ENCODE peak calls at places on chromosomes 16 and 17, in six cellular contexts. X is HFFc6, U is neural crest cell, D is ascending aorta, Z is AG04450, N is neural progenitor cell. I is an unnamed sample.

GRCh38 chr17:77884019-77884418 is 74.5 kb upstream of the TNRC6C start:
- DNase-seq in N (peak), D (no peak), U (peak), Z (no peak), X (peak), I (no peak)

GRCh38 chr17:83137523-83137922 is 58.1 kb downstream of the METRNL start:
- DNase-seq in U (no peak), X (no peak), Z (no peak), N (no peak), D (no peak), I (no peak)

GRCh38 chr16:30606004-30606403 is 4.2 kb downstream of the ZNF689 start:
- DNase-seq in N (no peak), D (no peak), Z (no peak), U (no peak), X (no peak), I (no peak)

GRCh38 chr16:86668136-86668535 is 89.8 kb downstream of the FOXL1 start:
- DNase-seq in Z (no peak), X (peak), D (no peak), N (no peak), U (no peak), I (peak)

GRCh38 chr17:72710185-72710584 is 382.3 kb downstream of the SLC39A11 start:
- DNase-seq in X (no peak), D (no peak), Z (no peak), U (no peak), N (no peak), I (no peak)

GRCh38 chr17:50027639-50028206 is 28.2 kb upstream of the ITGA3 start:
- DNase-seq in D (peak), U (no peak), N (no peak), X (peak), Z (peak), I (peak)

GRCh38 chr17:7589891-7590611 is at the start of gene SOX15:
- DNase-seq in Z (no peak), X (peak), D (no peak), N (peak), U (no peak), I (no peak)

GRCh38 chr17:29379084-29379811 is 10.9 kb upstream of the TAOK1 start:
- DNase-seq in D (no peak), Z (no peak), U (no peak), N (peak), X (no peak), I (peak)

GRCh38 chr17:16106161-16106891 is 106.7 kb downstream of the TTC19 start:
- DNase-seq in Z (peak), U (no peak), X (no peak), D (no peak), N (no peak), I (peak)

GRCh38 chr16:74477226-74477625 is 55.9 kb upstream of the CLEC18B start:
- DNase-seq in Z (no peak), U (no peak), X (no peak), N (no peak), D (no peak), I (no peak)

GRCh38 chr17:69588739-69589334 is 174.3 kb downstream of the MAP2K6 start:
- DNase-seq in X (no peak), D (no peak), N (no peak), U (no peak), Z (no peak), I (peak)

GRCh38 chr16:79269211-79269863 is 331.2 kb downstream of the MAF start:
- DNase-seq in X (no peak), D (no peak), Z (no peak), U (no peak), N (no peak), I (no peak)

GRCh38 chr17:1724351-1724868 is at the start of gene WDR81:
- DNase-seq in Z (no peak), D (peak), N (peak), X (peak), U (peak), I (peak)

GRCh38 chr17:56815711-56816110 is 18.0 kb downstream of the C17orf67 start:
- DNase-seq in D (no peak), U (no peak), X (peak), N (no peak), Z (peak), I (peak)

GRCh38 chr16:82138478-82139285 is 31.3 kb downstream of the MPHOSPH6 start:
- DNase-seq in Z (no peak), D (no peak), U (no peak), X (no peak), N (no peak), I (no peak)

GRCh38 chr17:45225964-45226530 is 4.4 kb downstream of the FMNL1 start:
- DNase-seq in D (peak), U (no peak), Z (no peak), X (no peak), N (no peak), I (peak)

GRCh38 chr16:64964126-64964540 is 157.7 kb downstream of the CDH11 start:
- DNase-seq in Z (peak), D (no peak), X (peak), N (no peak), U (no peak), I (peak)

GRCh38 chr17:12958786-12959185 is 59.0 kb downstream of the ELAC2 start:
- DNase-seq in N (no peak), U (no peak), Z (no peak), X (peak), D (no peak), I (no peak)

GRCh38 chr16:86566601-86566965 is at the start of gene FOXC2:
- DNase-seq in Z (peak), N (peak), U (peak), D (peak), X (peak), I (peak)

GRCh38 chr17:73933871-73934270 is 269.6 kb upstream of the RPL38 start:
- DNase-seq in N (no peak), X (no peak), U (no peak), D (no peak), Z (no peak), I (no peak)

GRCh38 chr17:73091770-73092517 is 544 bp downstream of the SLC39A11 start:
- DNase-seq in U (no peak), D (no peak), N (peak), Z (no peak), X (no peak), I (no peak)

DNA sequence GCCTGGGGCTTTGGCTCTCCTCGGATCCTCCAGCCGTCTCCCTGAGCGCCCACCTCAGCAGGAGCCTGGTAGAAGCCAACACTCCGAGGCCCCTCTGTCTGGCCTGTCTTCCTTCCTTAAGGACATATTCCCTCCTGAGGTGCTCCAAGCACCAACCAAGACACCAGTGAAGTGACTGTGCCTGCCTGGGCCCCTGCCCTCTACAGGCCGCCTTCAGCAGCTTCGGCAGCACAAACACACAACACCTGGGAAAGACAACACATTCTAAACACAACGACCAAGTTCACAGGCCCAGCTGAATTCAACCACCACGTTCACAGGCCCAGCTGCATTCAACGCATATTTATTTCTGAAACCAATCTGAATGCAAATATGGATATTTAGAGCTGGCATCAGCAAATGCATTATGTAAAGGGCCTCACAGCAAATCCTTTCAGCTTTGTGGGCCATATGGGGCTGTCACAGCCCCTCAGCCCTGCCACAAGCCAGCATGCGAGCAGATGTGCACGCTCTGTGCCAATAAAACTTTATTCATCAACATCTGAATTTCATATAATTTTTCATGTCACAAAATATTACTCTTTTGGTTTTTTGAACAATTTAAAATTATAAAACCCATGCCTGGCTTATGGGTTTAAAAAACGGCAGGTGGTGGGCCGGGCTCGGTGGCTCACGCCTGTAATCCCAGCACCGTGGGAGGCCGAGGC is 12.2 kb downstream of the GALNS start:
- DNase-seq in X (no peak), Z (no peak), D (no peak), U (no peak), N (peak), I (no peak)
- TF ChIP-seq CTCF in X (peak), Z (peak), D (no peak), U (peak), N (peak), I (peak)

GRCh38 chr17:38353084-38353604 is 1.5 kb downstream of the SOCS7 start:
- DNase-seq in X (no peak), U (no peak), N (no peak), D (no peak), Z (no peak), I (no peak)

GRCh38 chr17:38350035-38350434 is 1.6 kb upstream of the SOCS7 start:
- DNase-seq in U (no peak), Z (no peak), X (no peak), N (no peak), D (no peak), I (no peak)

GRCh38 chr17:38353668-38354067 is 2.0 kb downstream of the SOCS7 start:
- DNase-seq in D (no peak), U (no peak), N (no peak), Z (no peak), X (no peak), I (no peak)

GRCh38 chr17:38352245-38353083 is 820 bp downstream of the SOCS7 start:
- DNase-seq in X (no peak), U (peak), D (no peak), N (peak), Z (no peak), I (peak)

GRCh38 chr17:38351412-38352222 is at the start of gene SOCS7:
- DNase-seq in N (peak), X (peak), U (peak), D (peak), Z (peak), I (peak)
- TF ChIP-seq CTCF in N (no peak), X (no peak), U (no peak), D (no peak), Z (no peak), I (no peak)

DNA sequence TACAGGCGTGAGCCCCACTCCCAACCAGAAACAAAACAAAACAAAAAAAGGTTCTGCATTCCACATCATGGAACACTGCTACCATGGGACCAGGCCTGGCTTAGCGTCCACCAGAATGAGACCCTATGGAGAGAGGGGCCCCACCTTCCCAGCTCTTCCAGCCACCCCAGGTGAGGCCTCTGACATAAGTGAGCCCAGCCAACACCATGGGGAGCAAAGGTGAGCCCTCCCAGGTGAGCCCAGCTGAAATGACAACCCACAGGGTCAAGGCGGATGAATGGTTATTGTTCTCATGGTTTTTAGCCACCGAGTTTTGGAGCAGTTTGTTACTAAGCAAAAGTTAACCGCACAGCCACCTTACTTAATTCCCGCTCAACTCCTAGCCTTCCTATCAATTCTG is 16.3 kb downstream of the LGALS3BP start:
- DNase-seq in Z (no peak), U (no peak), N (no peak), D (no peak), X (no peak), I (no peak)
- TF ChIP-seq CTCF in Z (no peak), U (no peak), N (no peak), D (no peak), X (no peak), I (no peak)

GRCh38 chr16:16861546-16861945 is 482.6 kb downstream of the NPIPA7 start:
- DNase-seq in D (no peak), U (peak), N (peak), Z (peak), X (peak), I (peak)
- TF ChIP-seq CTCF in D (peak), U (peak), N (peak), Z (peak), X (peak), I (peak)

GRCh38 chr16:66928702-66929388 is 3.5 kb upstream of the RRAD start:
- DNase-seq in U (no peak), D (no peak), N (peak), X (peak), Z (no peak), I (peak)
- TF ChIP-seq CTCF in U (peak), D (peak), N (peak), X (peak), Z (peak), I (peak)

GRCh38 chr16:10370096-10370726 is 15.7 kb upstream of the ATF7IP2 start:
- DNase-seq in D (no peak), Z (no peak), U (no peak), X (no peak), N (no peak), I (no peak)

GRCh38 chr16:10367616-10368188 is 18.2 kb upstream of the ATF7IP2 start:
- DNase-seq in N (no peak), X (no peak), U (no peak), D (no peak), Z (no peak), I (no peak)

GRCh38 chr16:10371592-10371991 is 14.3 kb upstream of the ATF7IP2 start:
- DNase-seq in U (no peak), X (no peak), N (no peak), Z (no peak), D (no peak), I (no peak)

GRCh38 chr16:10373556-10373955 is 12.3 kb upstream of the ATF7IP2 start:
- DNase-seq in U (no peak), Z (no peak), D (no peak), X (no peak), N (no peak), I (no peak)

GRCh38 chr16:10368984-10369551 is 16.8 kb upstream of the ATF7IP2 start:
- DNase-seq in D (no peak), X (no peak), U (no peak), N (peak), Z (no peak), I (peak)
- TF ChIP-seq CTCF in D (no peak), X (no peak), U (no peak), N (peak), Z (no peak), I (peak)